ENCODE peak calls at places on chromosomes 5 and 9, in nine cellular contexts. B, X, F, N, O, U, R, E and M are unnamed samples.

GRCh38 chr5:133785182-133785581 is 172.8 kb upstream of the FSTL4 start:
- DNase-seq in B (no peak), X (no peak), F (no peak), N (no peak), O (no peak), U (no peak), R (no peak), E (no peak), M (no peak)

GRCh38 chr9:126411225-126411947 is 84.8 kb downstream of the MVB12B start:
- DNase-seq in B (no peak), X (no peak), F (no peak), N (peak), O (peak), U (no peak), R (no peak), E (peak), M (no peak)

GRCh38 chr5:65483474-65484346 is 2.0 kb upstream of the ADAMTS6 start:
- DNase-seq in B (no peak), X (no peak), F (no peak), N (peak), O (no peak), U (no peak), R (no peak), E (peak), M (peak)

GRCh38 chr5:122937914-122938313 is 92.5 kb downstream of the SNX24 start:
- DNase-seq in B (peak), X (no peak), F (no peak), N (no peak), O (no peak), U (no peak), R (no peak), E (no peak), M (no peak)

GRCh38 chr5:173707392-173707791 is 90.9 kb upstream of the BOD1 start:
- DNase-seq in B (peak), X (peak), F (no peak), N (peak), O (no peak), U (no peak), R (no peak), E (peak), M (peak)

GRCh38 chr5:37182667-37183066 is 66.5 kb downstream of the CPLANE1 start:
- DNase-seq in B (no peak), X (no peak), F (no peak), N (no peak), O (no peak), U (no peak), R (no peak), E (no peak), M (no peak)

GRCh38 chr5:68193481-68194036 is 22.0 kb upstream of the PIK3R1 start:
- DNase-seq in B (no peak), X (no peak), F (no peak), N (no peak), O (no peak), U (no peak), R (no peak), E (peak), M (no peak)

GRCh38 chr9:131977074-131977838 is 102.4 kb downstream of the MED27 start:
- DNase-seq in B (no peak), X (no peak), F (no peak), N (no peak), O (no peak), U (no peak), R (no peak), E (no peak), M (no peak)

GRCh38 chr5:100311811-100312210 is 223.4 kb upstream of the FAM174A start:
- DNase-seq in B (no peak), X (no peak), F (no peak), N (no peak), O (no peak), U (no peak), R (no peak), E (no peak), M (no peak)

GRCh38 chr5:88724201-88724600 is 158.8 kb downstream of the MEF2C start:
- DNase-seq in B (no peak), X (no peak), F (no peak), N (no peak), O (no peak), U (no peak), R (no peak), E (peak), M (no peak)

GRCh38 chr5:13660072-13660471 is 284.4 kb downstream of the DNAH5 start:
- DNase-seq in B (no peak), X (no peak), F (no peak), N (peak), O (no peak), U (no peak), R (no peak), E (no peak), M (peak)

GRCh38 chr5:159330131-159330530 is at the start of gene IL12B:
- DNase-seq in B (no peak), X (no peak), F (no peak), N (no peak), O (no peak), U (no peak), R (no peak), E (no peak), M (no peak)
- H3K4me3 ChIP-seq in B (no peak), X (peak), F (no peak), N (peak), O (peak), U (peak), R (peak), E (peak), M (peak)

DNA sequence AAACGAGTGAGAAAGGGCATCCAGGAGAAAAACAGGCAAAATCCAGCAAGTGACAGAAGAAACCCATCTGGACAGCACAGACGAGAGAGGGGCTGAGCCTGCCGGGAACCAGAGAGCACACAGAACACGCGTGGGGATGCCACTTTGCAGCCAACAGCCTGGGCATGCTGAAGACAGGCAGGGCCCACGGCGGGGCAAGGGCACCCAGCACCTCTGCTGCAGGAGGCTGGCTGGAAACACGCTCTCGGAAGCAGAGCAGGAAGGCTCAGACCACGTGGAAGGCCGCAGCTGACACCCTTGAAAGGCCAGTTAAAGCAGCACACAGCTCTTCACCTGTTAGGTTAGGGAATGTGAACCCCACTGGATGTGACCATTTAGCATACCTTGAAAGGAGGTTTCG is 76.1 kb downstream of the SECISBP2 start:
- DNase-seq in B (no peak), X (no peak), F (no peak), N (no peak), O (no peak), U (no peak), R (no peak), E (no peak), M (no peak)
- H3K4me3 ChIP-seq in B (no peak), X (no peak), F (no peak), N (no peak), O (no peak), U (no peak), R (no peak), E (no peak), M (no peak)

DNA sequence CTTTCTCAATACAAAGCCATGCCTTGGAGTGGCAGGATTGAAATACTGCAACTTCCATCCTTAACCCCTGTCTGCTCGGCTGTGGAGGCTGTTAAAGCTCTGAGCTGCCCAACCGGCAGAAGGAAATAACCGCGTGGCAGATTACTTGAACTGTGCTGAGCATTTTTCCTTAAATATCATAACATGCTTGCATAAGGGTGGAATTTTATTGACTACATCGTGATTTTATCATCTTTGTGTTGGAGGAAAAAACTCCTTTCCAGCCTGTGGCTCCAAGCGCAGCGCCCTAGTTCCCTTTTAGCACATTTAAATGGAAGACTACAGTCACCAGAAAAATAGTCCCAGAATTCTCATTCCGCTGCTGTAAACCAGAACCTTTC is 1.6 kb downstream of the SHC3 start:
- DNase-seq in B (no peak), X (no peak), F (no peak), N (no peak), O (no peak), U (no peak), R (no peak), E (no peak), M (no peak)
- H3K4me3 ChIP-seq in B (no peak), X (peak), F (no peak), N (peak), O (no peak), U (peak), R (peak), E (no peak), M (peak)

GRCh38 chr5:169716287-169716686 is 79.2 kb downstream of the DOCK2 start:
- DNase-seq in B (no peak), X (no peak), F (no peak), N (peak), O (no peak), U (peak), R (no peak), E (peak), M (peak)
- H3K4me3 ChIP-seq in B (no peak), X (no peak), F (no peak), N (no peak), O (no peak), U (no peak), R (no peak), E (no peak), M (no peak)

GRCh38 chr5:79318935-79319614 is 83.1 kb downstream of the JMY start:
- DNase-seq in B (no peak), X (no peak), F (no peak), N (peak), O (no peak), U (peak), R (no peak), E (peak), M (peak)
- H3K4me3 ChIP-seq in B (no peak), X (no peak), F (no peak), N (no peak), O (no peak), U (no peak), R (no peak), E (no peak), M (no peak)

GRCh38 chr9:116432051-116432450 is 255.1 kb upstream of the TRIM32 start:
- DNase-seq in B (no peak), X (no peak), F (no peak), N (no peak), O (no peak), U (no peak), R (no peak), E (no peak), M (no peak)
- H3K4me3 ChIP-seq in B (no peak), X (no peak), F (no peak), N (no peak), O (no peak), U (no peak), R (no peak), E (no peak), M (no peak)